ENCODE peak calls at places on chromosomes 5 and 9, in five cellular contexts. M is lower lobe of right lung, F is left lung, L is keratinocyte, E is mucosa of descending colon. Q is an unnamed sample. For H3K36me3, the result is how much of the 10 kb centered on the place peaks cover.

GRCh38 chr5:170292509-170292908 is 5.1 kb downstream of the LCP2 start:
- DNase-seq in M (no peak), F (no peak), L (no peak), E (no peak), Q (no peak)

GRCh38 chr9:114389612-114390368 is 2.0 kb upstream of the AKNA start:
- DNase-seq in M (no peak), F (no peak), L (no peak), E (no peak), Q (no peak)

GRCh38 chr9:113350937-113351336 is 1.6 kb downstream of the BSPRY start:
- DNase-seq in M (no peak), F (no peak), L (no peak), E (no peak), Q (peak)

GRCh38 chr5:71938886-71939285 is 168.4 kb upstream of the MAP1B start:
- DNase-seq in M (peak), F (peak), L (peak), E (peak), Q (no peak)

GRCh38 chr9:107158321-107158720 is 124.8 kb upstream of the RAD23B start:
- DNase-seq in M (no peak), F (no peak), L (no peak), E (no peak), Q (no peak)

GRCh38 chr5:180631549-180632392 is 17.6 kb downstream of the FLT4 start:
- DNase-seq in M (peak), F (peak), L (no peak), E (no peak), Q (no peak)

GRCh38 chr9:78973906-78974305 is 597.9 kb upstream of the TLE4 start:
- DNase-seq in M (no peak), F (no peak), L (peak), E (no peak), Q (no peak)

GRCh38 chr9:33852216-33852826 is 35.4 kb downstream of the UBE2R2 start:
- DNase-seq in M (peak), F (no peak), L (no peak), E (peak), Q (peak)

GRCh38 chr9:71592400-71592799 is 175.9 kb downstream of the CEMIP2 start:
- DNase-seq in M (no peak), F (no peak), L (no peak), E (no peak), Q (no peak)

GRCh38 chr5:109161914-109162683 is 247.7 kb downstream of the PJA2 start:
- DNase-seq in M (no peak), F (no peak), L (no peak), E (no peak), Q (no peak)

GRCh38 chr5:73188764-73189521 is 15.9 kb downstream of the TMEM174 start:
- DNase-seq in M (no peak), F (no peak), L (no peak), E (no peak), Q (no peak)

GRCh38 chr5:96572864-96573512 is 89.2 kb upstream of the CAST start:
- DNase-seq in M (no peak), F (no peak), L (peak), E (no peak), Q (no peak)

GRCh38 chr9:97755618-97756267 is 58.6 kb upstream of the XPA start:
- DNase-seq in M (no peak), F (no peak), L (no peak), E (no peak), Q (no peak)

GRCh38 chr5:66710557-66710956 is 114.4 kb downstream of the MAST4 start:
- DNase-seq in M (no peak), F (no peak), L (no peak), E (no peak), Q (no peak)

GRCh38 chr9:134925011-134925511 is 7.3 kb upstream of the FCN1 start:
- DNase-seq in M (peak), F (peak), L (no peak), E (no peak), Q (no peak)

GRCh38 chr5:128920345-128921215 is 44.7 kb upstream of the SLC27A6 start:
- DNase-seq in M (no peak), F (no peak), L (peak), E (no peak), Q (no peak)

GRCh38 chr9:92620870-92621269 is 49.1 kb downstream of the IPPK start:
- DNase-seq in M (no peak), F (no peak), L (no peak), E (no peak), Q (no peak)

GRCh38 chr5:53071738-53072137 is 37.8 kb downstream of the MOCS2 start:
- DNase-seq in M (no peak), F (no peak), L (no peak), E (no peak), Q (no peak)

GRCh38 chr5:139634028-139634325 is 14.2 kb upstream of the CXXC5 start:
- DNase-seq in M (no peak), F (no peak), L (no peak), E (no peak), Q (no peak)

GRCh38 chr5:150000990-150001659 is 586 bp downstream of the HMGXB3 start:
- DNase-seq in M (peak), F (peak), L (no peak), E (peak), Q (no peak)

GRCh38 chr5:57889558-57889957 is 406.9 kb upstream of the ACTBL2 start:
- DNase-seq in M (no peak), F (no peak), L (peak), E (no peak), Q (no peak)

GRCh38 chr5:73022480-73023169 is 66.8 kb downstream of the FCHO2 start:
- DNase-seq in M (no peak), F (no peak), L (no peak), E (no peak), Q (no peak)

GRCh38 chr5:59296317-59297264 is 596.9 kb downstream of the PDE4D start:
- DNase-seq in M (no peak), F (no peak), L (no peak), E (no peak), Q (no peak)
- H3K4me3 ChIP-seq in M (peak), F (peak), L (peak), E (no peak), Q (peak)

DNA sequence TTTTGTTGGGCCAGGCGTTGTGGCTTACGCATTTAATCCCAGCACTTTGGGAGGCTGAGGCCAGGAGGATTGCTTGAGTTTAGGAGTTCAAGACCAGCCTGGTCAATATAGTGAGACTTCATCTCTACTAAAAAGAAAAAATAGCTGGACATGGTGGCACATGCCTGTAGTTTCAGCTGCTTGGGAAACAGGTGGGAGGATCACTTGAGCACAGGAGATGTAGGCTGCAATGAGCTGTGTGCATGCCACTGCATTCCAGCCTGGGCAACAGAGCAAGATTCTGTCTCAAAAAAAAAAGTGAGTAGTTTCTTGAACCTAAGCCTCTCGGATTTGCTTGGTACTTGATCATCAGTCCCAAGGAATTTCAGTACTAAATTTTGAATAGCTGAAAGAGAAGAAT is 26.9 kb downstream of the G3BP1 start:
- DNase-seq in M (no peak), F (no peak), L (no peak), E (no peak), Q (no peak)
- H3K36me3 ChIP-seq in M (half or more), F (under half), L (under half), E (under half), Q (half or more)

GRCh38 chr5:118698774-118699173 is 289.6 kb downstream of the DTWD2 start:
- DNase-seq in M (no peak), F (no peak), L (no peak), E (no peak), Q (no peak)
- TF ChIP-seq CTCF in M (no peak), F (no peak), L (no peak), E (no peak), Q (no peak)

DNA sequence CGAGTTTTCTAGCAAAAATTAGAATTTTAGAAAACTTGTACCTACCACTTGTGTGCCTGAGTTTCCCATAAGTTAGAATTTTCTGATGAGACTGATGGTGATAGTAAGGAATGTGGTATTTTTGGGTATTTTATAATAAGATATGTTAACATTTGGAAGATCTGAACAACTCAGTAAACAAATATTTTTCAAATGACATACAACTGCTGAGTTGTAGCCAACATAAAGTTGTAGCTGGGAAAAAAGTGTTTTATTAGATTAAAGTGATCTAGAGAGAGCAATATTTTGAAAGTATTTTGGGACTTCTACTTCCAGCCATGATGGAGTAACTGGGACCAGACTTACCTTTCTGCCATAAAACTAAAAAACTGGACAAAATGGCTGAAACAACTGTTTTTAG is 37.9 kb downstream of the GEMIN5 start:
- DNase-seq in M (no peak), F (no peak), L (no peak), E (no peak), Q (no peak)
- H3K4me3 ChIP-seq in M (no peak), F (no peak), L (no peak), E (no peak), Q (no peak)

DNA sequence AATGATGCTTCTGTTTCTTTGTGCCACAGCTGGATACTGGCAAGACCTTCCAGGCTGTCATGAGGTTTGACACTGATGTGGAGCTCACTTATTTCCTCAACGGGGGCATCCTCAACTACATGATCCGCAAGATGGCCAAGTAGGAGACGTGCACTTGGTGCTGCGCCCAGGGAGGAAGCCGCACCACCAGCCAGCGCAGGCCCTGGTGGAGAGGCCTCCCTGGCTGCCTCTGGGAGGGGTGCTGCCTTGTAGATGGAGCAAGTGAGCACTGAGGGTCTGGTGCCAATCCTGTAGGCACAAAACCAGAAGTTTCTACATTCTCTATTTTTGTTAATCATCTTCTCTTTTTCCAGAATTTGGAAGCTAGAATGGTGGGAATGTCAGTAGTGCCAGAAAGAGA is 65.5 kb downstream of the ACO1 start:
- DNase-seq in M (no peak), F (no peak), L (no peak), E (no peak), Q (no peak)
- H3K36me3 ChIP-seq in M (half or more), F (under half), L (under half), E (under half), Q (half or more)

DNA sequence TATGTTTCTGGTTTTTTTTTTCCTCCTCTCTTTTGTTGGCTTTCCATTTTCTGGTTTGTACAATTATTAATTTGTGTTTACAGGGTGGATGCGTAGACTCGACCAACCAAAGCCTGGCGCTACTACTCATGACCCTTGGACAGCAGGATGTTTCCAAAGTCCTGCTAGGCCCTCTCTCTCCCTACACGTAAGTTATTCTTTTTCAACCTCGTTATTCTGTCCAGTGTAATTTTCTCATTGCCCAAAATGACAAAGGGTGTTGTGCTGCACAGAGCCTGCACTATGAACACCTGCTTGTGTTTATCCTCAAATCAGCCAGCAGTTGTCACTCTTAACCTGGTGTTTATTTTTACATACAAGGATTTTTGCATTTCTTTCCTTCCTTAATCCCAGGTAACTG is 56.6 kb downstream of the RCL1 start:
- DNase-seq in M (no peak), F (no peak), L (no peak), E (no peak), Q (no peak)
- TF ChIP-seq CTCF in M (no peak), F (no peak), L (no peak), E (no peak), Q (no peak)

GRCh38 chr9:124079176-124079925 is 67.8 kb downstream of the LHX2 start:
- DNase-seq in M (no peak), F (no peak), L (no peak), E (no peak), Q (no peak)
- H3K4me3 ChIP-seq in M (no peak), F (no peak), L (no peak), E (no peak), Q (no peak)

Q was measured in ascending aorta.